ENCODE peak calls at places on chromosomes 13 and 19, in five cellular contexts. K is activated CD4-positive, alpha-beta T cell treated with anti-CD3 and anti-CD28 coated beads, Interleukin-2, amount 50 U/mL, for 1 hour; Y is AG08396; Q is AG04450; R is NCI-H2029. F is an unnamed sample.

GRCh38 chr13:36549771-36550170 is 117.5 kb downstream of the CCNA1 start:
- DNase-seq in Y (no peak), Q (no peak), K (no peak), R (no peak), F (peak; percentile 53)

GRCh38 chr13:23022667-23023066 is 158.1 kb upstream of the SGCG start:
- DNase-seq in Q (no peak), Y (no peak), R (no peak), K (no peak), F (no peak)

GRCh38 chr13:59269476-59269875 is 894.3 kb downstream of the DIAPH3 start:
- DNase-seq in Y (no peak), Q (peak; percentile 44), K (no peak), R (no peak), F (no peak)

GRCh38 chr19:8580710-8581281 is 3.6 kb upstream of the MYO1F start:
- DNase-seq in K (peak; percentile 86), Q (no peak), Y (peak; percentile 84), R (peak; percentile 60), F (peak; percentile 55)

GRCh38 chr13:104584481-104584880 is 1518.3 kb upstream of the SLC10A2 start:
- DNase-seq in R (no peak), Q (no peak), K (no peak), Y (no peak), F (no peak)

GRCh38 chr19:9107375-9107774 is at the start of gene OR7G2:
- DNase-seq in Q (no peak), Y (no peak), R (no peak), K (no peak), F (no peak)

GRCh38 chr13:32969516-32969941 is 46.7 kb upstream of the KL start:
- DNase-seq in R (no peak), K (no peak), Y (peak; percentile 64), Q (peak; percentile 4), F (no peak)

GRCh38 chr19:16274466-16274865 is 50.2 kb upstream of the KLF2 start:
- DNase-seq in R (no peak), Y (no peak), Q (no peak), K (no peak), F (no peak)

GRCh38 chr13:71869274-71869673 is 2.3 kb upstream of the DACH1 start:
- DNase-seq in Q (no peak), Y (no peak), K (no peak), R (no peak), F (no peak)

GRCh38 chr19:5052945-5053485 is 84.1 kb downstream of the KDM4B start:
- DNase-seq in R (no peak), Q (no peak), K (no peak), Y (no peak), F (no peak)

GRCh38 chr19:7799640-7800355 is 30.2 kb upstream of the EVI5L start:
- DNase-seq in Y (peak; percentile 61), Q (peak; percentile 55), R (peak; percentile 74), K (peak; percentile 56), F (peak; percentile 54)

GRCh38 chr19:19403373-19403901 is 2.0 kb upstream of the GATAD2A start:
- DNase-seq in Y (peak; percentile 51), Q (no peak), K (no peak), R (no peak), F (no peak)

GRCh38 chr13:109755551-109755950 is 30.8 kb downstream of the IRS2 start:
- DNase-seq in K (no peak), Q (no peak), Y (no peak), R (no peak), F (no peak)

GRCh38 chr13:50319603-50320296 is 304.5 kb downstream of the KCNRG start:
- DNase-seq in Y (no peak), K (no peak), Q (no peak), R (no peak), F (no peak)

GRCh38 chr13:114071441-114071840 is 61.0 kb downstream of the RASA3 start:
- DNase-seq in R (no peak), Y (no peak), Q (no peak), K (no peak), F (no peak)

GRCh38 chr19:827710-828321 is at the start of gene AZU1:
- DNase-seq in Q (no peak), K (no peak), R (no peak), Y (no peak), F (no peak)

GRCh38 chr13:59829690-59830089 is 334.0 kb downstream of the DIAPH3 start:
- DNase-seq in R (no peak), K (no peak), Y (no peak), Q (no peak), F (no peak)

GRCh38 chr13:73168226-73168992 is 109.6 kb downstream of the KLF5 start:
- DNase-seq in R (no peak), K (no peak), Q (no peak), Y (no peak), F (no peak)

GRCh38 chr13:43792456-43792855 is 5.7 kb upstream of the ENOX1 start:
- DNase-seq in Y (no peak), K (no peak), R (no peak), Q (no peak), F (no peak)